ENCODE peak calls at places on chromosomes 13 and 19, in seven cellular contexts. D is GM23338; B is stimulated activated CD8-positive, alpha-beta memory T cell treated with anti-CD3 and anti-CD28 coated beads, Interleukin-4, amount 100 ng/mL, for 1 hour; G is adipocyte; V is fibroblast of mammary gland; P is G401; F is GM10248. Z is an unnamed sample.
A peak's percentile ranks its signal among the peaks of the same experiment; 100 is the strongest.

GRCh38 chr13:113916330-113916815 is 52.5 kb upstream of the GAS6 start:
- DNase-seq in G (peak; percentile 58), B (no peak), D (no peak), P (no peak), F (no peak), V (peak; percentile 88), Z (peak; percentile 89)

GRCh38 chr13:27038323-27038722 is 133.3 kb downstream of the USP12 start:
- DNase-seq in F (no peak), D (no peak), B (no peak), V (peak; percentile 67), P (no peak), G (peak; percentile 57), Z (peak; percentile 34)

GRCh38 chr19:3411636-3412035 is 45.3 kb downstream of the NFIC start:
- DNase-seq in B (no peak), G (no peak), P (peak; percentile 69), V (no peak), D (no peak), F (no peak), Z (no peak)

GRCh38 chr19:39709026-39709872 is 5.0 kb downstream of the LGALS14 start:
- DNase-seq in V (no peak), F (no peak), B (no peak), D (no peak), G (no peak), P (no peak), Z (no peak)

GRCh38 chr19:41997851-41998229 is 3.8 kb upstream of the ATP1A3 start:
- DNase-seq in P (peak; percentile 60), F (no peak), G (no peak), B (no peak), D (peak; percentile 76), V (no peak), Z (no peak)

GRCh38 chr13:30791354-30791921 is 56.1 kb downstream of the ALOX5AP start:
- DNase-seq in B (no peak), P (peak; percentile 80), G (peak; percentile 71), D (no peak), F (no peak), V (peak; percentile 87), Z (peak; percentile 82)

GRCh38 chr19:11257827-11258380 is 4.4 kb downstream of the DOCK6 start:
- DNase-seq in P (no peak), D (no peak), G (no peak), B (no peak), F (no peak), V (no peak), Z (no peak)

GRCh38 chr13:24220086-24220703 is 59.7 kb downstream of the SPATA13 start:
- DNase-seq in D (peak; percentile 93), B (peak; percentile 20), G (peak; percentile 94), P (peak; percentile 77), V (peak; percentile 89), F (peak; percentile 60), Z (peak; percentile 75)

GRCh38 chr13:98643479-98643878 is 66.6 kb upstream of the STK24 start:
- DNase-seq in G (no peak), F (no peak), V (no peak), B (no peak), P (no peak), D (no peak), Z (no peak)

GRCh38 chr19:50248413-50248812 is 45.0 kb downstream of the MYH14 start:
- DNase-seq in P (no peak), F (no peak), B (no peak), V (no peak), D (no peak), G (no peak), Z (no peak)

GRCh38 chr13:100392709-100393630 is 195.6 kb downstream of the GGACT start:
- DNase-seq in P (peak; percentile 65), B (peak; percentile 20), F (peak; percentile 26), G (peak; percentile 99), V (peak; percentile 100), D (peak; percentile 67), Z (peak; percentile 99)

GRCh38 chr19:34187011-34187410 is 14.7 kb downstream of the LSM14A start:
- DNase-seq in B (no peak), P (no peak), F (no peak), D (no peak), G (no peak), V (no peak), Z (no peak)

GRCh38 chr13:101869553-101869952 is 417.1 kb downstream of the ITGBL1 start:
- DNase-seq in D (no peak), V (peak; percentile 6), B (no peak), F (no peak), G (peak; percentile 52), P (peak; percentile 37), Z (peak; percentile 37)

GRCh38 chr13:28357846-28358496 is 137.0 kb downstream of the FLT1 start:
- DNase-seq in D (no peak), G (no peak), B (no peak), P (no peak), V (no peak), F (no peak), Z (no peak)

GRCh38 chr13:108957369-108958012 is 328.1 kb downstream of the MYO16 start:
- DNase-seq in P (no peak), V (peak; percentile 93), D (peak; percentile 22), F (no peak), G (peak; percentile 85), B (no peak), Z (peak; percentile 86)

GRCh38 chr19:6736169-6736916 is 1.0 kb downstream of the GPR108 start:
- DNase-seq in V (peak; percentile 89), G (peak; percentile 96), D (peak; percentile 75), B (peak; percentile 39), F (peak; percentile 81), P (peak; percentile 78), Z (peak; percentile 86)

GRCh38 chr19:38015771-38016170 is 108.8 kb downstream of the SIPA1L3 start:
- DNase-seq in F (no peak), G (no peak), D (no peak), B (no peak), P (no peak), V (no peak), Z (no peak)

GRCh38 chr19:47414469-47414868 is 4.9 kb downstream of the MEIS3 start:
- DNase-seq in F (no peak), B (no peak), P (no peak), G (no peak), D (peak; percentile 74), V (no peak), Z (no peak)

GRCh38 chr13:91598655-91599054 is 200.2 kb downstream of the GPC5 start:
- DNase-seq in V (no peak), F (no peak), G (no peak), D (no peak), P (no peak), B (no peak), Z (no peak)

GRCh38 chr19:32269831-32270230 is 75.6 kb upstream of the ZNF507 start:
- DNase-seq in B (no peak), F (no peak), D (no peak), P (no peak), G (no peak), V (no peak), Z (no peak)

GRCh38 chr19:33394006-33394722 is 20.7 kb downstream of the CEBPG start:
- DNase-seq in G (peak; percentile 65), B (no peak), D (no peak), V (peak; percentile 86), F (no peak), P (no peak), Z (peak; percentile 86)

GRCh38 chr19:2032296-2032941 is 16.9 kb upstream of the BTBD2 start:
- DNase-seq in P (peak; percentile 97), G (peak; percentile 93), D (no peak), B (no peak), V (peak; percentile 88), F (no peak), Z (peak; percentile 95)

GRCh38 chr19:39276740-39277139 is 8.5 kb downstream of the IFNL2 start:
- DNase-seq in D (no peak), G (no peak), P (no peak), B (no peak), V (no peak), F (no peak), Z (no peak)

GRCh38 chr19:2080336-2080988 is 15.7 kb downstream of the MOB3A start:
- DNase-seq in D (no peak), P (no peak), B (no peak), G (no peak), F (no peak), V (no peak), Z (no peak)

GRCh38 chr19:2694196-2694595 is 8.3 kb downstream of the GNG7 start:
- DNase-seq in P (no peak), G (no peak), F (no peak), B (no peak), V (no peak), D (no peak), Z (no peak)

GRCh38 chr19:50649433-50650391 is at the start of gene C19orf81:
- DNase-seq in V (peak; percentile 9), P (peak; percentile 69), F (no peak), G (no peak), D (peak; percentile 97), B (no peak), Z (no peak)

GRCh38 chr13:110760611-110761010 is 47.1 kb downstream of the ING1 start:
- DNase-seq in B (no peak), V (no peak), F (no peak), D (no peak), G (no peak), P (no peak), Z (no peak)

GRCh38 chr19:42198676-42199439 is 18.6 kb downstream of the DEDD2 start:
- DNase-seq in D (peak; percentile 32), G (no peak), P (no peak), B (peak; percentile 57), F (peak; percentile 84), V (no peak), Z (no peak)

GRCh38 chr19:44808463-44809371 is at the start of gene BCAM:
- DNase-seq in D (peak; percentile 83), G (peak; percentile 91), P (peak; percentile 9), V (peak; percentile 50), F (peak; percentile 57), B (no peak), Z (peak; percentile 57)

GRCh38 chr19:33476151-33476707 is 45.4 kb downstream of the PEPD start:
- DNase-seq in B (no peak), P (no peak), F (no peak), V (no peak), G (no peak), D (no peak), Z (no peak)

GRCh38 chr19:15107056-15108010 is at the start of gene SYDE1:
- DNase-seq in B (no peak), D (peak; percentile 92), F (no peak), G (peak; percentile 86), V (peak; percentile 45), P (no peak), Z (peak; percentile 75)

GRCh38 chr13:103287659-103288058 is 221.4 kb upstream of the SLC10A2 start:
- DNase-seq in B (no peak), F (no peak), P (no peak), D (no peak), V (no peak), G (peak; percentile 2), Z (no peak)

GRCh38 chr13:75636339-75637095 is 387 bp downstream of the LMO7 start:
- DNase-seq in V (no peak), D (peak; percentile 70), F (peak; percentile 62), G (peak; percentile 71), B (no peak), P (peak; percentile 4), Z (peak; percentile 20)

GRCh38 chr13:51644649-51645048 is 60.4 kb downstream of the WDFY2 start:
- DNase-seq in D (no peak), B (no peak), P (no peak), F (no peak), V (peak; percentile 45), G (peak; percentile 39), Z (peak; percentile 70)

GRCh38 chr13:32125221-32125621 is 93.6 kb downstream of the FRY start:
- DNase-seq in V (peak; percentile 67), F (no peak), G (peak; percentile 62), B (no peak), P (no peak), D (no peak), Z (peak; percentile 90)

GRCh38 chr19:42563352-42564210 is 31.1 kb downstream of the CEACAM8 start:
- DNase-seq in V (peak; percentile 43), P (peak; percentile 86), G (peak; percentile 72), B (no peak), F (peak; percentile 68), D (peak; percentile 87), Z (peak; percentile 15)